ENCODE peak calls at places on chromosomes 13 and 19, in ten cellular contexts. O is WERI-Rb-1, A is BE2C, N is upper lobe of right lung, B is mucosa of descending colon, T is neural progenitor cell, Y is spleen, X is heart left ventricle, U is GM23338, P is psoas muscle. K is an unnamed sample.

GRCh38 chr13:87536499-87536898 is 134.7 kb upstream of the SLITRK5 start:
- DNase-seq in A (no peak), X (no peak), U (no peak), N (no peak), O (no peak), T (no peak), Y (no peak), P (no peak), B (no peak), K (no peak)

GRCh38 chr13:43054803-43055802 is 31.7 kb downstream of the DNAJC15 start:
- DNase-seq in U (peak; percentile 87), N (no peak), B (peak; percentile 51), Y (no peak), X (peak; percentile 34), T (peak; percentile 86), O (peak; percentile 46), P (no peak), A (peak; percentile 16), K (no peak)

GRCh38 chr13:34143637-34144036 is 325.7 kb downstream of the RFC3 start:
- DNase-seq in B (no peak), A (no peak), O (no peak), Y (no peak), X (no peak), U (no peak), P (no peak), N (no peak), T (no peak), K (no peak)

GRCh38 chr13:110971486-110971885 is 56.6 kb upstream of the ANKRD10 start:
- DNase-seq in A (no peak), Y (no peak), N (no peak), B (no peak), T (no peak), X (no peak), P (no peak), U (no peak), O (no peak), K (no peak)

GRCh38 chr19:18439025-18439909 is 1.3 kb upstream of the ISYNA1 start:
- DNase-seq in N (no peak), Y (peak; percentile 64), T (peak; percentile 76), A (no peak), O (no peak), X (no peak), B (no peak), U (peak; percentile 56), P (no peak), K (no peak)

GRCh38 chr13:113832631-113833030 is 31.2 kb downstream of the GAS6 start:
- DNase-seq in P (peak; percentile 18), U (no peak), T (no peak), O (no peak), A (no peak), B (no peak), X (no peak), N (no peak), Y (no peak), K (no peak)

GRCh38 chr13:109938255-109938936 is 152.0 kb upstream of the IRS2 start:
- DNase-seq in O (no peak), T (no peak), Y (no peak), B (no peak), P (no peak), U (no peak), A (no peak), X (no peak), N (no peak), K (no peak)

GRCh38 chr13:80189889-80190597 is 150.9 kb downstream of the SPRY2 start:
- DNase-seq in B (no peak), O (no peak), P (no peak), U (no peak), X (no peak), A (no peak), Y (no peak), T (no peak), N (no peak), K (no peak)

GRCh38 chr13:19818223-19818842 is 35.6 kb upstream of the PSPC1 start:
- DNase-seq in N (peak; percentile 91), A (peak; percentile 52), U (peak; percentile 92), O (peak; percentile 92), B (peak; percentile 37), X (no peak), T (peak; percentile 76), P (peak; percentile 15), Y (peak; percentile 89), K (no peak)
- TF ChIP-seq CTCF in N (peak; percentile 66), A (peak; percentile 59), U (peak; percentile 92), O (peak; percentile 100), B (no peak), X (peak; percentile 29), T (peak; percentile 85), P (peak; percentile 22), Y (no peak), K (peak; percentile 27)

GRCh38 chr19:1447565-1447903 is 2.4 kb upstream of the APC2 start:
- DNase-seq in A (no peak), B (no peak), P (no peak), Y (no peak), T (no peak), X (no peak), U (no peak), N (no peak), O (no peak), K (no peak)

GRCh38 chr19:1446713-1447564 is 3.0 kb upstream of the APC2 start:
- DNase-seq in A (peak; percentile 66), P (no peak), T (peak; percentile 79), U (peak; percentile 68), O (peak; percentile 33), N (no peak), Y (no peak), B (no peak), X (peak; percentile 25), K (no peak)

GRCh38 chr19:1447944-1448343 is 2.0 kb upstream of the APC2 start:
- DNase-seq in O (no peak), T (no peak), N (no peak), P (no peak), U (no peak), Y (no peak), B (no peak), A (no peak), X (no peak), K (no peak)

GRCh38 chr19:1445185-1445931 is 4.6 kb upstream of the APC2 start:
- DNase-seq in U (peak; percentile 79), O (peak; percentile 80), P (peak; percentile 74), T (peak; percentile 82), B (peak; percentile 90), Y (peak; percentile 97), N (peak; percentile 89), X (peak; percentile 72), A (peak; percentile 82), K (peak; percentile 76)

GRCh38 chr19:1445932-1446712 is 3.8 kb upstream of the APC2 start:
- DNase-seq in P (no peak), B (no peak), N (no peak), A (peak; percentile 82), Y (no peak), O (peak; percentile 78), X (peak; percentile 22), U (peak; percentile 75), T (peak; percentile 87), K (no peak)
- H3K4me3 ChIP-seq in P (peak overlapping the region; percentile 53), B (no peak overlapping the region), N (peak overlapping the region; percentile 42), A (peak overlapping the region; percentile 51), Y (no peak overlapping the region), O (peak overlapping the region; percentile 60), X (peak overlapping the region; percentile 34), U (peak overlapping the region; percentile 83), T (peak overlapping the region; percentile 49), K (peak overlapping the region; percentile 33)

GRCh38 chr19:11453468-11454341 is 18.3 kb downstream of the PRKCSH start:
- DNase-seq in A (no peak), T (peak; percentile 63), Y (no peak), N (no peak), B (no peak), U (peak; percentile 72), O (no peak), X (no peak), P (no peak), K (no peak)
- TF ChIP-seq CTCF in A (peak; percentile 57), T (peak; percentile 74), Y (no peak), N (peak; percentile 19), B (no peak), U (peak; percentile 74), O (peak; percentile 55), X (no peak), P (peak; percentile 22), K (no peak)

GRCh38 chr13:96091932-96092253 is 2.0 kb downstream of the HS6ST3 start:
- DNase-seq in P (no peak), B (no peak), N (no peak), T (no peak), Y (no peak), O (peak; percentile 38), A (no peak), U (no peak), X (no peak), K (no peak)

GRCh38 chr13:96090240-96091101 is 564 bp downstream of the HS6ST3 start:
- DNase-seq in A (peak; percentile 57), X (no peak), Y (no peak), P (peak; percentile 10), T (peak; percentile 66), O (peak; percentile 32), B (peak; percentile 20), N (no peak), U (peak; percentile 68), K (no peak)

GRCh38 chr13:96089749-96090239 is at the start of gene HS6ST3:
- DNase-seq in Y (no peak), U (peak; percentile 75), A (peak; percentile 74), T (peak; percentile 75), P (peak; percentile 20), X (peak; percentile 20), N (peak; percentile 67), B (peak; percentile 28), O (peak; percentile 78), K (no peak)

GRCh38 chr13:96093296-96094006 is 3.5 kb downstream of the HS6ST3 start:
- DNase-seq in X (no peak), A (no peak), Y (no peak), T (no peak), O (no peak), N (no peak), B (no peak), U (no peak), P (no peak), K (no peak)

DNA sequence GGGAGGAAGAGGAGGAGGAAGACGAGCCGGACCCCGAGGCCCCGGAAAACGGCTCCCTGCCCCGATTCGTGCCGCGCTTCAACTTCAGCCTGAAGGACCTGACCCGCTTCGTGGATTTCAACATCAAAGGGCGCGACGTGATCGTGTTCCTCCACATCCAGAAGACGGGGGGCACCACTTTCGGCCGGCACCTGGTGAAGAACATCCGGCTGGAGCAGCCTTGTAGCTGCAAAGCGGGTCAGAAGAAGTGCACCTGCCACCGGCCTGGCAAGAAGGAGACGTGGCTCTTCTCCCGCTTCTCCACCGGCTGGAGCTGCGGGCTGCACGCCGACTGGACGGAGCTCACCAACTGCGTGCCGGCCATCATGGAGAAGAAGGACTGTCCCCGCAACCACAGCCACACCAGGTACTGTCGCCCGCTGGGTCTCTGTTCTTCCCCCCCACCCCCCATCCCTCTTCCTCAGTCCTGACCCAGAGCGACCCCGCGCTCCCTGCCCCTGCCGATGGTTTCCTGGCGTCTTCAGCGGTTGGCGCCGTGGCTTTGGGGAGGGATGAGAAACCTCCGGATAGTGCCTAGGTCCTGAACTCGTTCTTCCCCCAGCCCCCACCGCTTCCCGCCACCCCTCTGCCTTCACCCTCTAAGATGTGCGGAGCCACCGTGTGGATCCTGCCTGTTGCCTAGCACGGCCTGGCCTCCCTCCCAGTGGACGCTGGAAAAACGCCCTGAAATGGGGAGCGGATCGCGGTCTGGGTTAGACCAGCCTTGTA is 1.4 kb downstream of the HS6ST3 start:
- DNase-seq in P (peak; percentile 13), U (peak; percentile 67), O (peak; percentile 49), X (no peak), B (peak; percentile 24), T (peak; percentile 59), Y (no peak), A (peak; percentile 61), N (peak; percentile 63), K (no peak)
- H3K4me3 ChIP-seq in P (peak overlapping the region; percentile 61), U (peak overlapping the region; percentile 71), O (peak overlapping the region; percentile 35), X (peak overlapping the region; percentile 57), B (no peak overlapping the region), T (peak overlapping the region; percentile 69), Y (peak overlapping the region; percentile 37), A (peak overlapping the region; percentile 61), N (peak overlapping the region; percentile 20), K (peak overlapping the region; percentile 75)